ENCODE peak calls at places on chromosomes 13 and 19, in four cellular contexts. Y is fibroblast of lung, E is body of pancreas, M is HFF-Myc. C is an unnamed sample.

GRCh38 chr13:76723551-76724232 is 162.5 kb downstream of the KCTD12 start:
- DNase-seq in M (peak; percentile 62), E (no peak), Y (peak; percentile 89), C (no peak)

GRCh38 chr19:18644144-18645034 is 7.6 kb downstream of the KLHL26 start:
- DNase-seq in E (no peak), M (no peak), Y (peak; percentile 49), C (peak; percentile 48)

GRCh38 chr19:41869374-41869955 is 7.6 kb upstream of the CD79A start:
- DNase-seq in M (no peak), E (no peak), Y (no peak), C (no peak)

GRCh38 chr19:38650180-38650775 is 2.8 kb downstream of the ACTN4 start:
- DNase-seq in M (no peak), Y (no peak), E (peak; percentile 39), C (no peak)

GRCh38 chr19:44912854-44913253 is 1.6 kb upstream of the APOC1 start:
- DNase-seq in M (no peak), E (no peak), Y (no peak), C (no peak)

GRCh38 chr13:51125495-51126226 is 14.6 kb upstream of the C13orf42 start:
- DNase-seq in M (no peak), E (peak; percentile 72), Y (peak; percentile 50), C (peak; percentile 68)

GRCh38 chr19:44401108-44401786 is at the start of gene ZNF285:
- DNase-seq in M (peak; percentile 92), Y (peak; percentile 97), E (peak; percentile 88), C (peak; percentile 96)

GRCh38 chr13:108326318-108326717 is 56.8 kb downstream of the TNFSF13B start:
- DNase-seq in M (no peak), Y (no peak), E (no peak), C (no peak)

GRCh38 chr19:41161903-41162302 is 31.1 kb upstream of the CYP2S1 start:
- DNase-seq in Y (no peak), E (no peak), M (no peak), C (no peak)

GRCh38 chr13:98068511-98068910 is 74.4 kb upstream of the FARP1 start:
- DNase-seq in Y (no peak), M (no peak), E (no peak), C (no peak)

GRCh38 chr19:39557791-39558622 is 18.0 kb upstream of the EID2 start:
- DNase-seq in E (no peak), M (no peak), Y (no peak), C (peak; percentile 16)

GRCh38 chr13:41587490-41587889 is 130.1 kb downstream of the RGCC start:
- DNase-seq in E (no peak), M (no peak), Y (no peak), C (no peak)

GRCh38 chr13:29782798-29783197 is 67.6 kb downstream of the UBL3 start:
- DNase-seq in Y (no peak), M (no peak), E (no peak), C (no peak)

GRCh38 chr13:90055121-90055520 is 1292.4 kb upstream of the MIR17HG start:
- DNase-seq in E (no peak), M (no peak), Y (peak; percentile 44), C (no peak)

GRCh38 chr19:10769533-10770491 is 51.9 kb downstream of the DNM2 start:
- DNase-seq in Y (no peak), M (no peak), E (peak; percentile 83), C (peak; percentile 33)

GRCh38 chr19:18895828-18896341 is at the start of gene CERS1:
- DNase-seq in M (no peak), E (no peak), Y (peak; percentile 27), C (no peak)

GRCh38 chr13:105920375-105920774 is 615.1 kb downstream of the EFNB2 start:
- DNase-seq in E (no peak), Y (peak; percentile 60), M (no peak), C (no peak)

DNA sequence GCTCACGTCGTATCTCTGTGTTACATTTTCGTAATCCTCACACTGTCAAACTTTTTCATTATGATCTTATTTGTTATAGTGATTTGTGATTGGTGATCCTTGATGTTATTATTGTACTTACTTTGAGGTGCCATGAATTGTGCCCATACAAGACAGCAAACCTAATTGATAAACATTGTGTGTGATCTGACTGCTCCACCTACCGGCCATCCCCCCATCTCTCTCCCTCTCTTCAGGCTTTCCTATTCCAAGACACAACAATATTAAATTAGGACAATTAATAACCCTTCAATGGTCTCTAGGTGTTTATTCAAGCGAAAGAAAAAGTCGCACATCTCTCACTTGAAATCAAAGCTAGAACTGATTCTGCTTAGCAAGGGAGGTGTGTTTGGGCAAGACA is 349.3 kb downstream of the RBM26 start:
- DNase-seq in M (no peak), E (no peak), Y (no peak), C (no peak)
- TF ChIP-seq CTCF in M (no peak), E (no peak), Y (no peak), C (no peak)

GRCh38 chr19:4878491-4878968 is 11.1 kb upstream of the PLIN3 start:
- DNase-seq in M (no peak), Y (no peak), E (no peak), C (no peak)

GRCh38 chr19:4879041-4879440 is 11.6 kb upstream of the PLIN3 start:
- DNase-seq in E (no peak), Y (no peak), M (no peak), C (no peak)

GRCh38 chr19:4873930-4874329 is 6.5 kb upstream of the PLIN3 start:
- DNase-seq in E (no peak), M (no peak), Y (no peak), C (no peak)

GRCh38 chr19:4877753-4878490 is 10.5 kb upstream of the PLIN3 start:
- DNase-seq in E (peak; percentile 32), Y (no peak), M (no peak), C (no peak)
- H3K4me3 ChIP-seq in E (no peak overlapping the region), Y (no peak overlapping the region), M (no peak overlapping the region), C (no peak overlapping the region)

DNA sequence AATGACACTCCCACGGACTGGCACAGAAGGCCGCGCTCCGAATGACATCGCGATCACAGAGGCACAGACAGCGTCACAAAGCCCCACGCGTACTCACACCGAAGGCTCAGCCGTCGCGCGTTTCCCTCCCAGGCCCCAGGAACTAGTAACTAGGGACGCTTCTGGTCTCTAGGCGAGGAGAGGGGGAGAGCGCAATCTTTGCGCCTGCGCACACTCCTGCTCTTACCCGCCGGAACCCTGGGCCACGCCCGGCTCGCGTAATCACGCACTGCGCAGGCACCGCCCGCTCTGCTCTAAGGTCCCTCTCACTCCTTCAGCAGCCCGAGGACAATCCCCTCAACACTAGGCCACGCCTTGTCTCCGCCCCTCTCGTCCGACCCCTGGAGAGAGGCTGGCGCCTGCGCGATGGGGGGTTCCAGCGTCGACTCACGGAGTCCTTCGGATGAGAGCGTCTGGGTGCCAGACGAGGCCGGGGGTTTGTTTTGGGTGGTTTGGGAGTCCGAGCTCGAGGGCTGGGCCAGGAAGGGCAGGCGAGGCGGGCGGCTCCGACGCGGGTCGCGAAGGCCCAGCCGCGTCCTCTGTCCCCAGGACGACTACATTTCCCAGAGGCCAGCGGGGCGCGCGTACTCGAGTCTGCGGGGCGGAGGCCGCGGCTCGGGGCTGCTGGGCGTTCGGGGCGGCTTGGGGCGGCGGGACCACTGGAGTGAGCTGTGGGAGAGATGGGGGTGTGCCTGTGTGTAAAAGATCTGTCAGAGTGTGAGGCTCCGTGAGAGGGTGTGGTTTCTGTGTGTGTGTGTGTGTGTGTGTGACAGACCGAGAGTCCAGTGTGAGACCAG is at the start of gene ZNF471:
- DNase-seq in M (peak; percentile 92), Y (peak; percentile 98), E (peak; percentile 99), C (peak; percentile 99)
- TF ChIP-seq CTCF in M (no peak), Y (no peak), E (no peak), C (no peak)

GRCh38 chr19:47719047-47719885 is 6.0 kb downstream of the EHD2 start:
- DNase-seq in M (peak; percentile 95), Y (peak; percentile 98), E (peak; percentile 83), C (peak; percentile 51)

GRCh38 chr19:47716270-47716937 is 3.2 kb downstream of the EHD2 start:
- DNase-seq in M (no peak), Y (no peak), E (no peak), C (no peak)

GRCh38 chr19:47714339-47714738 is 1.1 kb downstream of the EHD2 start:
- DNase-seq in M (no peak), E (no peak), Y (no peak), C (no peak)

GRCh38 chr19:47711652-47712239 is 1.5 kb upstream of the EHD2 start:
- DNase-seq in Y (no peak), M (no peak), E (no peak), C (no peak)

GRCh38 chr19:47713046-47714021 is at the start of gene EHD2:
- DNase-seq in M (no peak), Y (peak; percentile 69), E (peak; percentile 71), C (peak; percentile 59)
- H3K4me3 ChIP-seq in M (peak within 1 kb of the TSS; percentile 85), Y (peak within 1 kb of the TSS; percentile 97), E (peak within 1 kb of the TSS; percentile 73), C (peak within 1 kb of the TSS; percentile 69)

GRCh38 chr19:7395360-7395781 is 46.6 kb downstream of the ARHGEF18 start:
- DNase-seq in Y (no peak), M (no peak), E (peak; percentile 11), C (no peak)

GRCh38 chr19:7393459-7393858 is 44.7 kb downstream of the ARHGEF18 start:
- DNase-seq in Y (no peak), E (no peak), M (no peak), C (no peak)

GRCh38 chr19:7393934-7394508 is 45.3 kb downstream of the ARHGEF18 start:
- DNase-seq in Y (no peak), M (no peak), E (no peak), C (no peak)

GRCh38 chr19:7395793-7396192 is 47.1 kb downstream of the ARHGEF18 start:
- DNase-seq in Y (no peak), M (no peak), E (no peak), C (no peak)

DNA sequence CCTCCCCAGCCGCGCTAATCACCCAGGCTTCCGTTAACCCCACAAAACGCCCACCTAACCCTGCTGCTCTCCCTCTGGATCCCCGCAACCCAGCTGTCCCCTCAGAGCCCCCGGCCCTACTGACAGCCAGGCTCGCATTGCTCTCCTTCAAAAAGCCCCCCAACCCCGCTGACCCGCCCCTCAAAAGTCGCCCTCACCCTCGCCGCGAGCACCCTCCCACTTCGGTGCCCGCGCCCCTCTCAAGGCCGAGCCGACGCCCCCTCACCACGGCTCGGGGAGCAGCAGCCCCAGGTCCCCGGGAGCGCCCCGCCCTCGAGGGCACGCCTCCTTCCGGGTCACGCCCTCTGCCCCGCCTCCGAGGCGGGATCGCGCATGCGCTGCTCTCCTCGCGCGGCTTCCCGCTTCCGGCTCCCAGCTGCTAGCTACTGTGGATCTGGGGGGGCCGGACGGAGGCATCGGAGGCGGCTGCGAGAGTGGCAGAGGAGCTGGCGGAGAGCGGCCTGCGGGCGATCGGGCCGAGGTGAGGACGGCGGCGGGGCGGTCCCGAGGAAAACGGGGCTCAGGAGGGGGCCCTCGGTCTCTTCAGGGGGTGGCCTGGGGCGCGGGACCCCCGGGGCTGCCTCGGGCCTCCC is 46.1 kb downstream of the ARHGEF18 start:
- DNase-seq in Y (peak; percentile 82), M (peak; percentile 53), E (peak; percentile 88), C (peak; percentile 84)
- TF ChIP-seq CTCF in Y (no peak), M (no peak), E (no peak), C (no peak)

GRCh38 chr19:36508325-36508724 is 19.0 kb upstream of the ZNF566 start:
- DNase-seq in Y (no peak), E (no peak), M (no peak), C (no peak)
- H3K4me3 ChIP-seq in Y (no peak overlapping the region), E (no peak overlapping the region), M (no peak overlapping the region), C (no peak overlapping the region)